ENCODE peak calls at places on chromosomes 16 and 17, in four cellular contexts. Y is HepG2, L is A549, U is GM12878. Q is an unnamed sample.

GRCh38 chr16:15952265-15952711 is 2.9 kb downstream of the ABCC1 start:
- DNase-seq in L (no peak), Y (peak), U (no peak), Q (peak)

GRCh38 chr17:2695243-2695960 is 16.2 kb downstream of the CLUH start:
- DNase-seq in Y (no peak), L (no peak), U (no peak), Q (peak)

GRCh38 chr16:72910875-72911274 is 137.1 kb downstream of the ZFHX3 start:
- DNase-seq in Y (no peak), L (no peak), U (no peak), Q (no peak)

GRCh38 chr17:74199306-74200092 is 4.0 kb upstream of the RPL38 start:
- DNase-seq in L (peak), Y (peak), U (no peak), Q (peak)

GRCh38 chr17:50830298-50830697 is 5.1 kb upstream of the WFIKKN2 start:
- DNase-seq in L (no peak), Y (no peak), U (no peak), Q (no peak)

GRCh38 chr16:53559552-53559951 is 56.5 kb upstream of the AKTIP start:
- DNase-seq in Y (no peak), L (no peak), U (no peak), Q (no peak)

GRCh38 chr17:43410557-43411368 is 12.0 kb downstream of the ARL4D start:
- DNase-seq in L (no peak), Y (no peak), U (no peak), Q (no peak)

GRCh38 chr17:30093463-30094147 is 23.0 kb upstream of the NSRP1 start:
- DNase-seq in Y (peak), U (peak), L (peak), Q (peak)

GRCh38 chr16:83402160-83402794 is 405.5 kb upstream of the HSBP1 start:
- DNase-seq in U (no peak), Y (no peak), L (no peak), Q (no peak)

GRCh38 chr17:37138726-37139125 is 190.0 kb downstream of the AATF start:
- DNase-seq in Y (no peak), U (no peak), L (no peak), Q (no peak)

GRCh38 chr16:60655514-60656153 is 1380.6 kb downstream of the CDH8 start:
- DNase-seq in L (no peak), Y (no peak), U (no peak), Q (no peak)

GRCh38 chr17:76468634-76469010 is 1.2 kb downstream of the AANAT start:
- DNase-seq in Y (no peak), U (no peak), L (no peak), Q (no peak)

GRCh38 chr17:50397919-50398285 is 579 bp upstream of the LRRC59 start:
- DNase-seq in Y (no peak), L (no peak), U (no peak), Q (no peak)

GRCh38 chr17:61532818-61533217 is 58.2 kb downstream of the NACA2 start:
- DNase-seq in Y (no peak), U (no peak), L (no peak), Q (no peak)

GRCh38 chr17:8151641-8152111 is 528 bp downstream of the PER1 start:
- DNase-seq in L (no peak), U (no peak), Y (no peak), Q (no peak)

GRCh38 chr16:65782537-65783290 is 583.8 kb upstream of the CDH5 start:
- DNase-seq in L (no peak), U (no peak), Y (no peak), Q (no peak)

GRCh38 chr17:76792348-76792747 is 54.4 kb downstream of the MFSD11 start:
- DNase-seq in U (no peak), Y (no peak), L (no peak), Q (no peak)

GRCh38 chr17:67059372-67059771 is 15.0 kb downstream of the CACNG1 start:
- DNase-seq in Y (no peak), L (no peak), U (no peak), Q (no peak)

GRCh38 chr17:80106176-80106575 is 4.8 kb downstream of the GAA start:
- DNase-seq in L (no peak), U (no peak), Y (no peak), Q (peak)

GRCh38 chr17:336110-337021 is 16.2 kb downstream of the RPH3AL start:
- DNase-seq in U (no peak), Y (no peak), L (no peak), Q (peak)

GRCh38 chr17:75102385-75102821 is 7.4 kb upstream of the ARMC7 start:
- DNase-seq in Y (no peak), L (no peak), U (peak), Q (no peak)

GRCh38 chr17:13372432-13372831 is 229.3 kb downstream of the HS3ST3A1 start:
- DNase-seq in U (no peak), Y (no peak), L (no peak), Q (no peak)

GRCh38 chr17:48054238-48055185 is 6.4 kb downstream of the NFE2L1 start:
- DNase-seq in U (no peak), Y (no peak), L (no peak), Q (peak)

GRCh38 chr16:86517652-86518258 is 7.4 kb downstream of the FOXF1 start:
- DNase-seq in Y (peak), U (no peak), L (peak), Q (peak)

GRCh38 chr17:48892940-48893645 is 506 bp downstream of the ATP5MC1 start:
- DNase-seq in U (no peak), L (no peak), Y (no peak), Q (no peak)

GRCh38 chr17:68161644-68162428 is 86.0 kb upstream of the AMZ2 start:
- DNase-seq in Y (no peak), L (no peak), U (no peak), Q (no peak)

GRCh38 chr17:50767030-50767429 is 288 bp downstream of the ANKRD40CL start:
- DNase-seq in U (no peak), L (no peak), Y (no peak), Q (no peak)

GRCh38 chr17:56653877-56654276 is 60.4 kb downstream of the NOG start:
- DNase-seq in Y (peak), U (peak), L (peak), Q (peak)

GRCh38 chr17:81396722-81397313 is 1.6 kb downstream of the BAHCC1 start:
- DNase-seq in Y (no peak), L (peak), U (no peak), Q (peak)

GRCh38 chr16:25608002-25608401 is 83.8 kb upstream of the HS3ST4 start:
- DNase-seq in Y (no peak), L (no peak), U (no peak), Q (no peak)

GRCh38 chr16:72169708-72170107 is 2.2 kb downstream of the PMFBP1 start:
- DNase-seq in U (no peak), L (no peak), Y (no peak), Q (no peak)

GRCh38 chr16:81611721-81612120 is 167.1 kb downstream of the CMIP start:
- DNase-seq in Y (no peak), U (no peak), L (no peak), Q (no peak)

GRCh38 chr17:44990994-44991393 is 22.9 kb upstream of the C1QL1 start:
- DNase-seq in U (no peak), Y (no peak), L (no peak), Q (no peak)

GRCh38 chr17:34400301-34400931 is 37.4 kb upstream of the CCL1 start:
- DNase-seq in U (no peak), L (no peak), Y (no peak), Q (no peak)

GRCh38 chr17:57875109-57876022 is 25.5 kb upstream of the MRPS23 start:
- DNase-seq in Y (peak), L (peak), U (no peak), Q (peak)

DNA sequence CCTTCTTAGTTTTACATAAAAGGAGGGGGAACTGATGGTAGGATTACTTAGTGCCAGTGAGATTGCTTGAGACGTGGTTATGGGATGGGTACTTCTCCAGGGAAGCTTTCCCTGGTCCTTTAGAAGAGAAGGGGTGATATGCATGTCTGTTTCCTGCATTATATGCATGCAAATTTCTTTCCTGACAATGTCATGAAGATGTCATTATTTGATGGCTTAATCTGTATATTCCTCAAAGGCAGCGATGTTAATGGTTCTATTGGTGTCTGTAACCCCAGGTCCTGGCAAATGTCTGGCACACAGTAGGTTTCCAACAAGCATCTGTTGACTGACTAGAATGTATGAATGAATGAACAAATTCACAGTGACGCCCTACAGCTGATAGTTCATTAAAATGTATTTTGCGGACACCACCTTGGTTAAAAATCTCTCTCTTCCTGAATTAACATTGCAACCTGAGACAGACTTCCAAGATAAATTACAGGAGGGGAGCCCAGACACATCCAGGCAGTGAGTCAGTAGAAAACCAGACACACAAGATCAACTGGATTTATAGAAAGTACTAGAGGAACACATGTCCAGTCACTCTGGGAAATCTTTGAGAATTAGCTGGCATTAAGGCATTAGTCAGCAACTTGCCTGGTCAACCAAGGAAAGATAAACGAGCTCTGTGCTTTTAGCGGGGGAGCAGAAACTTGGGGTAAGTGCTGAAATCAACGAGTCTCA is 293.4 kb downstream of the XYLT1 start:
- DNase-seq in L (no peak), Y (no peak), U (no peak), Q (no peak)
- TF ChIP-seq PBX3 in L (no peak), Y (no peak), U (no peak), Q (peak)

GRCh38 chr17:60142872-60143499 is 6.8 kb upstream of the CA4 start:
- DNase-seq in L (peak), U (peak), Y (peak), Q (peak)
- TF ChIP-seq PBX3 in L (no peak), U (no peak), Y (no peak), Q (no peak)

GRCh38 chr16:1541293-1542165 is 8.1 kb downstream of the TMEM204 start:
- DNase-seq in L (no peak), U (no peak), Y (no peak), Q (no peak)

GRCh38 chr16:1540556-1540855 is 7.0 kb downstream of the TMEM204 start:
- DNase-seq in L (no peak), Y (no peak), U (no peak), Q (no peak)

GRCh38 chr16:1543085-1543896 is 9.8 kb downstream of the TMEM204 start:
- DNase-seq in L (peak), Y (peak), U (peak), Q (peak)

GRCh38 chr16:1542166-1542500 is 8.7 kb downstream of the TMEM204 start:
- DNase-seq in Y (no peak), L (no peak), U (no peak), Q (no peak)

DNA sequence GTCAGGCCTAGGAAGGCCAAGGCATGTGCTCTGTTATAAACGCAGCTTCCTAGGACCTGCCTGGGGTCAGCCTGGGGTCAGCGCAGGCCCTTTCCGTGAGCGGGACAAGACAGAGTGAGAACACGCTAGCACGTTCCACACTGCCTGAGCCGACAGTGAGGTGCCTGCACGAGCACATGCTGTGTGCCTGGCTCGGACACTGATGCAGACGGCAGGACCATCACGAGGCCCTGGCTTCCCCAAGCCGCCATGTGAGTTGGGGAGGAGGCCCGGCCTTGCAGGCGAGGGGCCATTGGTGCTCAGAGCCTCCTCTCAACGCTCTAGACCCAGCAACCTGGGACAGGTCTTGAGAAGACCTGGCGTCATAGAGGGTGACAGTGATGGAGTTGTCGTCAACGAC is 9.1 kb downstream of the TMEM204 start:
- DNase-seq in U (no peak), L (no peak), Y (no peak), Q (no peak)
- TF ChIP-seq PBX3 in U (no peak), L (no peak), Y (no peak), Q (no peak)

GRCh38 chr16:89135166-89135565 is 36.4 kb upstream of the CDH15 start:
- DNase-seq in Y (no peak), U (no peak), L (no peak), Q (no peak)
- TF ChIP-seq PBX3 in Y (no peak), U (no peak), L (no peak), Q (no peak)

GRCh38 chr16:2664522-2665096 is 17.7 kb upstream of the KCTD5 start:
- DNase-seq in U (no peak), Y (no peak), L (no peak), Q (no peak)

GRCh38 chr16:2663553-2664521 is 18.5 kb upstream of the KCTD5 start:
- DNase-seq in Y (no peak), U (no peak), L (no peak), Q (no peak)
- TF ChIP-seq PBX3 in Y (no peak), U (no peak), L (no peak), Q (no peak)

DNA sequence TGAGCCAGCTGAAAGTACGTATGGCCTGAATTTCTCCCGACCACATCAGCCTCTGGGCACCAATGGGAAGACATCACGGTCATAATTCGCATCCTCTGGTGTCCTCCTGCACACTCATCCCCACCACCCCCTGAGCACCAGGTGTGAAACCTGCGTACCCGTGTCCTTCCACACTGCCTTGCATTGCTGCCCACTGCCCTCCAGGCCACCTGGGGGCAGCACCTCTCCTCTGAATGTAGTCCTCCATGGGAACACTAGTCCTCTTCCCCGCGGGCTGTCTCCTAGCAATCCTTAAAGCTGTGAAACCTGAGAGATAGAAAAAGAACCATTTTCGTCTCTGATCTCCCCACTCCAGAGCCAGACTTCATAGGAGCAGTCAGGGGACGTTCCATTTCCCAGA is 125.5 kb downstream of the ZNF18 start:
- DNase-seq in Y (no peak), U (no peak), L (peak), Q (peak)
- TF ChIP-seq PBX3 in Y (no peak), U (no peak), L (no peak), Q (no peak)

Q was measured in SK-N-SH.